ENCODE peak calls at places on chromosomes 1 and 21, in seven cellular contexts. One of them, this sample, is unnamed.

GRCh38 chr21:45641480-45642035 is 2.0 kb upstream of the PCBP3 start:
- DNase-seq in transverse colon: no peak
- DNase-seq in pancreas: no peak
- DNase-seq in BJ: no peak
- DNase-seq in CD8-positive, alpha-beta T cell: no peak
- DNase-seq in HFF-Myc: no peak
- DNase-seq in psoas muscle: no peak
- DNase-seq in this sample: no peak

GRCh38 chr1:46480959-46481646 is 8.5 kb upstream of the DMBX1 start:
- DNase-seq in transverse colon: no peak
- DNase-seq in pancreas: no peak
- DNase-seq in BJ: no peak
- DNase-seq in CD8-positive, alpha-beta T cell: no peak
- DNase-seq in HFF-Myc: no peak
- DNase-seq in psoas muscle: no peak
- DNase-seq in this sample: no peak

GRCh38 chr1:178684542-178685000 is 40.5 kb upstream of the RALGPS2 start:
- DNase-seq in transverse colon: no peak
- DNase-seq in pancreas: no peak
- DNase-seq in BJ: peak; percentile 92
- DNase-seq in CD8-positive, alpha-beta T cell: no peak
- DNase-seq in HFF-Myc: peak; percentile 76
- DNase-seq in psoas muscle: no peak
- DNase-seq in this sample: peak; percentile 95

GRCh38 chr1:192810253-192810880 is 1.5 kb downstream of the RGS2 start:
- DNase-seq in transverse colon: peak; percentile 24
- DNase-seq in pancreas: peak; percentile 35
- DNase-seq in BJ: no peak
- DNase-seq in CD8-positive, alpha-beta T cell: no peak
- DNase-seq in HFF-Myc: no peak
- DNase-seq in psoas muscle: no peak
- DNase-seq in this sample: no peak

GRCh38 chr1:9753121-9753531 is 70.6 kb downstream of the CLSTN1 start:
- DNase-seq in transverse colon: no peak
- DNase-seq in pancreas: no peak
- DNase-seq in BJ: no peak
- DNase-seq in CD8-positive, alpha-beta T cell: no peak
- DNase-seq in HFF-Myc: no peak
- DNase-seq in psoas muscle: peak; percentile 37
- DNase-seq in this sample: peak; percentile 82

GRCh38 chr21:16476056-16476850 is 746.5 kb downstream of the USP25 start:
- DNase-seq in transverse colon: no peak
- DNase-seq in pancreas: no peak
- DNase-seq in BJ: no peak
- DNase-seq in CD8-positive, alpha-beta T cell: no peak
- DNase-seq in HFF-Myc: no peak
- DNase-seq in psoas muscle: no peak
- DNase-seq in this sample: peak; percentile 62

GRCh38 chr1:183218039-183218618 is 32.1 kb downstream of the LAMC2 start:
- DNase-seq in transverse colon: no peak
- DNase-seq in pancreas: no peak
- DNase-seq in BJ: no peak
- DNase-seq in CD8-positive, alpha-beta T cell: no peak
- DNase-seq in HFF-Myc: no peak
- DNase-seq in psoas muscle: peak; percentile 65
- DNase-seq in this sample: no peak

GRCh38 chr21:28227881-28228623 is 764.6 kb downstream of the LTN1 start:
- DNase-seq in transverse colon: no peak
- DNase-seq in pancreas: no peak
- DNase-seq in BJ: no peak
- DNase-seq in CD8-positive, alpha-beta T cell: no peak
- DNase-seq in HFF-Myc: no peak
- DNase-seq in psoas muscle: no peak
- DNase-seq in this sample: peak; percentile 41

GRCh38 chr21:15138475-15138874 is 73.7 kb upstream of the NRIP1 start:
- DNase-seq in transverse colon: peak; percentile 56
- DNase-seq in pancreas: no peak
- DNase-seq in BJ: no peak
- DNase-seq in CD8-positive, alpha-beta T cell: no peak
- DNase-seq in HFF-Myc: no peak
- DNase-seq in psoas muscle: peak; percentile 31
- DNase-seq in this sample: no peak

GRCh38 chr1:201740609-201741231 is 88.2 kb upstream of the IPO9 start:
- DNase-seq in transverse colon: no peak
- DNase-seq in pancreas: no peak
- DNase-seq in BJ: no peak
- DNase-seq in CD8-positive, alpha-beta T cell: no peak
- DNase-seq in HFF-Myc: no peak
- DNase-seq in psoas muscle: no peak
- DNase-seq in this sample: no peak

GRCh38 chr1:206511362-206512064 is 4.2 kb downstream of the RASSF5 start:
- DNase-seq in transverse colon: no peak
- DNase-seq in pancreas: no peak
- DNase-seq in BJ: no peak
- DNase-seq in CD8-positive, alpha-beta T cell: no peak
- DNase-seq in HFF-Myc: no peak
- DNase-seq in psoas muscle: no peak
- DNase-seq in this sample: no peak

GRCh38 chr1:179091691-179092165 is 9.9 kb downstream of the TOR3A start:
- DNase-seq in transverse colon: peak; percentile 21
- DNase-seq in pancreas: peak; percentile 58
- DNase-seq in BJ: no peak
- DNase-seq in CD8-positive, alpha-beta T cell: no peak
- DNase-seq in HFF-Myc: no peak
- DNase-seq in psoas muscle: peak; percentile 84
- DNase-seq in this sample: peak; percentile 70

GRCh38 chr1:15222653-15223303 is 24.2 kb upstream of the FHAD1 start:
- DNase-seq in transverse colon: no peak
- DNase-seq in pancreas: no peak
- DNase-seq in BJ: no peak
- DNase-seq in CD8-positive, alpha-beta T cell: no peak
- DNase-seq in HFF-Myc: no peak
- DNase-seq in psoas muscle: no peak
- DNase-seq in this sample: no peak

GRCh38 chr1:117899801-117900200 is 29.6 kb downstream of the GDAP2 start:
- DNase-seq in transverse colon: no peak
- DNase-seq in pancreas: no peak
- DNase-seq in BJ: no peak
- DNase-seq in CD8-positive, alpha-beta T cell: no peak
- DNase-seq in HFF-Myc: no peak
- DNase-seq in psoas muscle: no peak
- DNase-seq in this sample: no peak

GRCh38 chr21:21283810-21284209 is 285.6 kb downstream of the NCAM2 start:
- DNase-seq in transverse colon: no peak
- DNase-seq in pancreas: no peak
- DNase-seq in BJ: no peak
- DNase-seq in CD8-positive, alpha-beta T cell: no peak
- DNase-seq in HFF-Myc: no peak
- DNase-seq in psoas muscle: no peak
- DNase-seq in this sample: no peak

GRCh38 chr1:186165303-186165702 is 209.8 kb downstream of the TPR start:
- DNase-seq in transverse colon: no peak
- DNase-seq in pancreas: no peak
- DNase-seq in BJ: no peak
- DNase-seq in CD8-positive, alpha-beta T cell: no peak
- DNase-seq in HFF-Myc: no peak
- DNase-seq in psoas muscle: no peak
- DNase-seq in this sample: peak; percentile 30

GRCh38 chr1:96388421-96389310 is 332.9 kb upstream of the PTBP2 start:
- DNase-seq in transverse colon: no peak
- DNase-seq in pancreas: no peak
- DNase-seq in BJ: no peak
- DNase-seq in CD8-positive, alpha-beta T cell: no peak
- DNase-seq in HFF-Myc: peak; percentile 25
- DNase-seq in psoas muscle: no peak
- DNase-seq in this sample: peak; percentile 51

GRCh38 chr21:17610862-17611261 is 1.8 kb downstream of the BTG3 start:
- DNase-seq in transverse colon: peak; percentile 15
- DNase-seq in pancreas: peak; percentile 18
- DNase-seq in BJ: no peak
- DNase-seq in CD8-positive, alpha-beta T cell: no peak
- DNase-seq in HFF-Myc: no peak
- DNase-seq in psoas muscle: no peak
- DNase-seq in this sample: peak; percentile 10

GRCh38 chr21:17611414-17612022 is 1.2 kb downstream of the BTG3 start:
- DNase-seq in transverse colon: peak; percentile 87
- DNase-seq in pancreas: peak; percentile 75
- DNase-seq in BJ: peak; percentile 65
- DNase-seq in CD8-positive, alpha-beta T cell: peak; percentile 52
- DNase-seq in HFF-Myc: peak; percentile 66
- DNase-seq in psoas muscle: peak; percentile 75
- DNase-seq in this sample: peak; percentile 93

GRCh38 chr21:17612565-17613241 is at the start of gene BTG3:
- DNase-seq in transverse colon: peak; percentile 85
- DNase-seq in pancreas: peak; percentile 78
- DNase-seq in BJ: no peak
- DNase-seq in CD8-positive, alpha-beta T cell: peak; percentile 68
- DNase-seq in HFF-Myc: peak; percentile 27
- DNase-seq in psoas muscle: peak; percentile 83
- DNase-seq in this sample: peak; percentile 68

GRCh38 chr21:17612023-17612564 is 607 bp downstream of the BTG3 start:
- DNase-seq in transverse colon: peak; percentile 41
- DNase-seq in pancreas: peak; percentile 52
- DNase-seq in BJ: no peak
- DNase-seq in CD8-positive, alpha-beta T cell: peak; percentile 5
- DNase-seq in HFF-Myc: no peak
- DNase-seq in psoas muscle: peak; percentile 32
- DNase-seq in this sample: peak; percentile 45

DNA sequence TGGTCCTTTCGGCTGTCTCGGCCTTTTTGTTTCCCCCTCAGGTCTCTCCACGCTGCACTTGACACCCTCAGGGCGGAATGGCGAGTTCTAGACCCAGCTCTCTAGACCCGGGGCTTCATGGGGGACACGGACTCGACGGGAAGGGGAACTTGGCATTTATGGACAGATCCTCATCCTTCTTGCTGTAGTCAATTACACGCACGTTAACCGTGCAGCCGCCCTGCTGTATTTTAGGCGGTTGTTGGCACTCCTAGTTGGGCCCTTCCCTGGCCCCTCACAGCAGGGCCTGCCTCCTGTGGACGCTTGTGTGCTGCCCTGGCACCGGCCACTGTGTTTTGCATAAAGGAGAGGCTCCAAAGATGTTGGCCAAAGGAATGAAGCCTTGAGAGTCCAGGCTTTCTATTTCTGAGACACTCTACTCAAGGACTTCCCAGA is 558 bp upstream of the BTG3 start:
- DNase-seq in transverse colon: peak; percentile 34
- DNase-seq in pancreas: peak; percentile 26
- DNase-seq in BJ: no peak
- DNase-seq in CD8-positive, alpha-beta T cell: peak; percentile 8
- DNase-seq in HFF-Myc: no peak
- DNase-seq in psoas muscle: peak; percentile 37
- DNase-seq in this sample: peak; percentile 10
- TF ChIP-seq CTCF in transverse colon: no peak
- TF ChIP-seq CTCF in pancreas: no peak
- TF ChIP-seq CTCF in BJ: no peak
- TF ChIP-seq CTCF in CD8-positive, alpha-beta T cell: no peak
- TF ChIP-seq CTCF in HFF-Myc: no peak
- TF ChIP-seq CTCF in psoas muscle: no peak
- TF ChIP-seq CTCF in this sample: no peak

GRCh38 chr1:159000627-159001026 is 9.1 kb upstream of the IFI16 start:
- DNase-seq in transverse colon: peak; percentile 72
- DNase-seq in pancreas: peak; percentile 59
- DNase-seq in BJ: peak; percentile 72
- DNase-seq in CD8-positive, alpha-beta T cell: no peak
- DNase-seq in HFF-Myc: peak; percentile 92
- DNase-seq in psoas muscle: peak; percentile 83
- DNase-seq in this sample: peak; percentile 97
- H3K4me3 ChIP-seq in transverse colon: no peak overlapping the region
- H3K4me3 ChIP-seq in pancreas: no peak overlapping the region
- H3K4me3 ChIP-seq in BJ: peak overlapping the region; percentile 50
- H3K4me3 ChIP-seq in CD8-positive, alpha-beta T cell: no peak overlapping the region
- H3K4me3 ChIP-seq in HFF-Myc: peak overlapping the region; percentile 48
- H3K4me3 ChIP-seq in psoas muscle: peak overlapping the region; percentile 61
- H3K4me3 ChIP-seq in this sample: peak overlapping the region; percentile 67

GRCh38 chr1:226100436-226101347 is 38.2 kb downstream of the H3-3A start:
- DNase-seq in transverse colon: peak; percentile 55
- DNase-seq in pancreas: peak; percentile 55
- DNase-seq in BJ: no peak
- DNase-seq in CD8-positive, alpha-beta T cell: no peak
- DNase-seq in HFF-Myc: no peak
- DNase-seq in psoas muscle: peak; percentile 35
- DNase-seq in this sample: peak; percentile 57
- TF ChIP-seq CTCF in transverse colon: no peak
- TF ChIP-seq CTCF in pancreas: no peak
- TF ChIP-seq CTCF in BJ: no peak
- TF ChIP-seq CTCF in CD8-positive, alpha-beta T cell: no peak
- TF ChIP-seq CTCF in HFF-Myc: no peak
- TF ChIP-seq CTCF in psoas muscle: no peak
- TF ChIP-seq CTCF in this sample: no peak

GRCh38 chr1:224116131-224116530 is 2.2 kb downstream of the FBXO28 start:
- DNase-seq in transverse colon: no peak
- DNase-seq in pancreas: no peak
- DNase-seq in BJ: no peak
- DNase-seq in CD8-positive, alpha-beta T cell: no peak
- DNase-seq in HFF-Myc: no peak
- DNase-seq in psoas muscle: no peak
- DNase-seq in this sample: peak; percentile 68
- H3K4me3 ChIP-seq in transverse colon: no peak overlapping the region
- H3K4me3 ChIP-seq in pancreas: no peak overlapping the region
- H3K4me3 ChIP-seq in BJ: no peak overlapping the region
- H3K4me3 ChIP-seq in CD8-positive, alpha-beta T cell: no peak overlapping the region
- H3K4me3 ChIP-seq in HFF-Myc: peak overlapping the region; percentile 97
- H3K4me3 ChIP-seq in psoas muscle: no peak overlapping the region
- H3K4me3 ChIP-seq in this sample: no peak overlapping the region

DNA sequence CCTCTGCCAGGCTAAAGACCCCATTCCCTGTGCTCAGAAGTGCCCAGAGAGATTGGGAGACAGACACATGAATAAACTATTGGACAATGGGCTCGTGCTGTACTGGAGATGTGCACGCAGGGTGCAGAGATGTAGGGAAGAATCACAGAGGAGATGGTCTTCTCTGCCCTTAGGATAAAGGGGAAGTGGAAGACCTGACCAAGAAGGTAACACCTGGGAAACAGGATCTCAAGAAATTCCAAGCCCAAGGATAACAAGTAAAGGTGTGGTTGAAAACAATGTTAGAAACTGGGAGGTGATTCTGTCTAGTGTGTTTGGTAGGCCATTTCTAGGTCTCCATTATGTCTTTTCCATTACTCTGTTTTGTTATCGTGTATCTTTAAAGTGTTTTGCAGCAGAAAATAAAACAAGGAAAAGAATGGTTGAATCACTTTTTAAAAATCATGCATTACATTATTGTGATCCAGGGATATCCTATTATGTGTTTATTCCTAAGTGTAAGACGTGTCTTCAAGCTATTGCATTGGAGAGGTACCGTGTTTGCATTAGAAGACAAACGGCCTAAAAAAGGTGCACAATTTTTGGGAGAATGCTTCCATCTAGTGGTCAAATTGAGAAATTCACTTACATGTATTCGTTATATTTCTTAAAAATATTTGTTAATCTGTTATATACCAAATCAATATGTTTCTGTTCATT is 40.8 kb upstream of the KCTD3 start:
- DNase-seq in transverse colon: no peak
- DNase-seq in pancreas: no peak
- DNase-seq in BJ: no peak
- DNase-seq in CD8-positive, alpha-beta T cell: no peak
- DNase-seq in HFF-Myc: no peak
- DNase-seq in psoas muscle: no peak
- DNase-seq in this sample: peak; percentile 69
- TF ChIP-seq CTCF in transverse colon: peak; percentile 64
- TF ChIP-seq CTCF in pancreas: peak; percentile 38
- TF ChIP-seq CTCF in BJ: peak; percentile 39
- TF ChIP-seq CTCF in CD8-positive, alpha-beta T cell: peak; percentile 87
- TF ChIP-seq CTCF in HFF-Myc: peak; percentile 30
- TF ChIP-seq CTCF in psoas muscle: peak; percentile 76
- TF ChIP-seq CTCF in this sample: peak; percentile 55

This sample was measured in fibroblast of mammary gland.